ENCODE peak calls at places on chromosomes 5 and 9, in six cellular contexts. G, Z, S, P, R and D are unnamed samples.

GRCh38 chr9:35812025-35812602 is at the start of gene SPAG8:
- DNase-seq in G (peak), Z (peak), S (peak), P (peak), R (peak), D (no peak)

GRCh38 chr9:81984911-81985310 is 3.7 kb upstream of the SPATA31D1 start:
- DNase-seq in G (no peak), Z (no peak), S (no peak), P (no peak), R (no peak), D (no peak)

GRCh38 chr9:34675048-34675714 is 12.7 kb upstream of the CCL27 start:
- DNase-seq in G (peak), Z (peak), S (peak), P (peak), R (no peak), D (no peak)

GRCh38 chr5:154829589-154830218 is 20.7 kb downstream of the FAXDC2 start:
- DNase-seq in G (no peak), Z (no peak), S (peak), P (no peak), R (no peak), D (no peak)

GRCh38 chr5:149840226-149840825 is 104.3 kb downstream of the PDE6A start:
- DNase-seq in G (no peak), Z (no peak), S (no peak), P (no peak), R (no peak), D (no peak)

GRCh38 chr9:134024828-134025605 is at the start of gene BRD3OS:
- DNase-seq in G (peak), Z (peak), S (peak), P (peak), R (peak), D (peak)

GRCh38 chr5:109911731-109912130 is 222.0 kb downstream of the MAN2A1 start:
- DNase-seq in G (peak), Z (no peak), S (peak), P (no peak), R (peak), D (peak)

GRCh38 chr5:65017636-65018035 is 248.9 kb downstream of the CWC27 start:
- DNase-seq in G (no peak), Z (no peak), S (peak), P (no peak), R (no peak), D (no peak)

GRCh38 chr5:7849531-7850240 is 1.2 kb downstream of the CFAP90 start:
- DNase-seq in G (no peak), Z (no peak), S (no peak), P (no peak), R (no peak), D (no peak)

GRCh38 chr5:81313278-81313677 is 11.9 kb downstream of the ZCCHC9 start:
- DNase-seq in G (no peak), Z (no peak), S (no peak), P (no peak), R (no peak), D (no peak)

GRCh38 chr5:115490601-115491000 is 54.0 kb downstream of the FEM1C start:
- DNase-seq in G (no peak), Z (no peak), S (no peak), P (no peak), R (no peak), D (no peak)

GRCh38 chr9:19934301-19934868 is 145.5 kb upstream of the SLC24A2 start:
- DNase-seq in G (no peak), Z (no peak), S (peak), P (no peak), R (no peak), D (no peak)